ENCODE peak calls at places on chromosomes 1 and 21, in five cellular contexts. W is AG09309, V is AG04450, Z is Calu3, N is lower lobe of right lung. L is an unnamed sample.

GRCh38 chr1:224615861-224616760 is at the start of gene CNIH3:
- DNase-seq in Z (peak), N (no peak), V (no peak), W (no peak), L (no peak)

GRCh38 chr21:44318489-44319285 is 18.8 kb downstream of the PFKL start:
- DNase-seq in V (no peak), W (no peak), N (no peak), Z (no peak), L (no peak)

GRCh38 chr21:34553199-34553952 is 41.4 kb upstream of the KCNE1 start:
- DNase-seq in Z (no peak), V (no peak), N (no peak), W (peak), L (no peak)

GRCh38 chr1:246128494-246129069 is 378.5 kb downstream of the SMYD3 start:
- DNase-seq in W (no peak), Z (no peak), V (no peak), N (no peak), L (no peak)

GRCh38 chr1:64163972-64164371 is 39.5 kb upstream of the UBE2U start:
- DNase-seq in Z (no peak), V (no peak), W (peak), N (no peak), L (no peak)

GRCh38 chr1:89995595-89996397 is 886 bp downstream of the ZNF326 start:
- DNase-seq in N (no peak), Z (no peak), V (no peak), W (no peak), L (no peak)

GRCh38 chr1:93661829-93662474 is 19.7 kb downstream of the BCAR3 start:
- DNase-seq in Z (peak), N (no peak), V (peak), W (no peak), L (no peak)

GRCh38 chr1:246583448-246584185 is 17.4 kb downstream of the CNST start:
- DNase-seq in V (no peak), W (no peak), N (no peak), Z (no peak), L (no peak)

GRCh38 chr1:162458206-162458605 is 39.4 kb upstream of the UHMK1 start:
- DNase-seq in N (no peak), V (no peak), Z (no peak), W (no peak), L (no peak)

GRCh38 chr1:100575406-100575805 is 37.5 kb downstream of the GPR88 start:
- DNase-seq in V (no peak), N (no peak), Z (no peak), W (no peak), L (no peak)

GRCh38 chr1:58931024-58931423 is 147.2 kb upstream of the JUN start:
- DNase-seq in N (no peak), Z (no peak), V (no peak), W (no peak), L (no peak)

GRCh38 chr1:209802117-209802779 is 3.7 kb downstream of the IRF6 start:
- DNase-seq in W (no peak), N (no peak), Z (no peak), V (no peak), L (no peak)

GRCh38 chr21:41079159-41079558 is 88.8 kb upstream of the BACE2 start:
- DNase-seq in W (no peak), N (no peak), V (no peak), Z (no peak), L (no peak)

DNA sequence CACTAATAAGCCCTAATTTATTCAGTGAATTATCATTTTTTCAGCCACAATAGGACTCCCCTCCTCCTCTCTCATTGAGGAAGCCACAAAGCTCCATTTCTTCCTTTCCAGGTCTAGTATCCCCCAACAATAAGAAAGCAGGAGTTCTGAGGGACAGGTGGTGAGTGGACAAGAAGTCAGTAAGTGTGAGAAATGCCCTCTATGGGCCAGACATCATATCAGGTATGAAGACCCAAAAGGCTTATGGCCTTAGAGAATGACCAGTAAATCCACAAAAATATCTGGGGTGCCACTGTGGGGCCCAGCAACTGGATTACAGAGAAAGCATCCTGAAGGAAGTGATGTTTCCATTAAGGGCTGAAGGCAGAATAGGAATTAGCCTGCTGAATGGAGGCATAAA is 175.7 kb downstream of the TRIM33 start:
- DNase-seq in V (no peak), N (no peak), Z (no peak), W (no peak), L (no peak)
- TF ChIP-seq CTCF in V (no peak), N (no peak), Z (no peak), W (no peak), L (no peak)

GRCh38 chr1:38088366-38088765 is 41.8 kb upstream of the POU3F1 start:
- DNase-seq in V (no peak), W (no peak), Z (no peak), N (no peak), L (no peak)
- TF ChIP-seq CTCF in V (no peak), W (no peak), Z (no peak), N (no peak), L (no peak)

GRCh38 chr1:244160455-244161020 is 109.5 kb downstream of the ZBTB18 start:
- DNase-seq in V (no peak), Z (no peak), W (no peak), N (no peak), L (no peak)
- TF ChIP-seq CTCF in V (no peak), Z (no peak), W (no peak), N (no peak), L (no peak)

DNA sequence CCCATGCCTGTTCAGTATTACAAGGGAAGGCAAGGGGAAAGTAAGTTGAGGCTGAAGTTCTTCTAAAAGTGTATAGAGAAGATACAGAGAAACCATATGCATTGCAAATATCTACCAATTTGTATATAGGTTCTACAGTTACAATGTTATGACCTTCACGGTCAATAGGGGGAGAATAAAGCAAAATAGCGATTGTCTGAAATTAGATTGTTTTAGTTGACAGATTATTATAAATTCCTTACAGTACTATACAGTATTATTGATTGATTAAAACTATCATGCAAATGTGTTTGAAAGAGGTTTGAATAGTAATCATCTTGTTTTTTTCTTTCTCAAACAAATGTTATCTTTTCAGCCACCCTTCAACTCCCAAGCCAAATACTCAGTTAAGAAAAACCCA is 13.7 kb upstream of the BRINP3 start:
- DNase-seq in W (no peak), Z (no peak), N (no peak), V (no peak), L (no peak)
- TF ChIP-seq CTCF in W (no peak), Z (no peak), N (no peak), V (no peak), L (no peak)

GRCh38 chr1:220786337-220787068 is at the start of gene MTARC1:
- DNase-seq in W (no peak), Z (peak), V (no peak), N (peak), L (no peak)
- TF ChIP-seq CTCF in W (no peak), Z (no peak), V (peak), N (peak), L (peak)

GRCh38 chr1:234957330-234958065 is 171.1 kb downstream of the TOMM20 start:
- DNase-seq in W (no peak), Z (peak), V (peak), N (no peak), L (no peak)
- TF ChIP-seq CTCF in W (no peak), Z (no peak), V (no peak), N (no peak), L (no peak)

GRCh38 chr1:109089242-109090015 is 1.1 kb upstream of the TMEM167B start:
- DNase-seq in V (no peak), Z (peak), W (no peak), N (peak), L (no peak)
- TF ChIP-seq CTCF in V (peak), Z (no peak), W (peak), N (peak), L (peak)

DNA sequence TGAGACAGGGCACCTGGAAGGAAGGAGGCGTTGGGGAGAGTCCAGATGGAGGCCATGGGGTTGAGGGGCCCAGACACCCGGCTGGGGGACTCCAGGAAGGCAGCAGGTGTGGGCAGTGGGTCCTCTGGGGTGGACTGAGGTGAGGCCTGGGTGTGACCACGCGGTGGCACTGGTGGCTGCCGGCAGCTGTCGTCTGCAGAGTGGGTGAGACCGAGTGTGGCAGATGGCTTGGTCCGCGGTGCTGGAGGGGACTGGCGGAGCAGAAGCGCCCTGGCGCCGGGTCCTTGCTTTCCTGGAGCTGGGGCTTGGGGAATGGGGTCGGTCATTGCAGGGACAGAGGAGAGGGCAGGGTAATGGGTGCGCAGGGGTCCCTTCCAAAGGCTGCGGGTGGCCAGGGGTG is 12.5 kb downstream of the AGRN start:
- DNase-seq in V (no peak), Z (no peak), N (no peak), W (no peak), L (no peak)
- TF ChIP-seq CTCF in V (no peak), Z (no peak), N (no peak), W (peak), L (no peak)